ENCODE peak calls at places on chromosomes 11 and 22, in four cellular contexts. H is iris pigment epithelial cell; S is activated T-cell treated with anti-CD3 and anti-CD28 coated beads, Interleukin-2, amount 50 U/mL, for 4 hours; K is neural progenitor cell. N is an unnamed sample.

GRCh38 chr11:3203221-3204043 is 15.2 kb downstream of the MRGPRG start:
- DNase-seq in H (peak; percentile 25), S (no peak), K (peak; percentile 84), N (no peak)

GRCh38 chr11:78476066-78476465 is 58.4 kb upstream of the GAB2 start:
- DNase-seq in H (peak; percentile 9), S (no peak), K (no peak), N (no peak)

GRCh38 chr22:38423512-38424503 is 31.2 kb downstream of the KCNJ4 start:
- DNase-seq in H (no peak), S (no peak), K (no peak), N (no peak)

GRCh38 chr11:36431429-36432092 is 78.5 kb downstream of the TRAF6 start:
- DNase-seq in H (peak; percentile 99), S (peak; percentile 30), K (peak; percentile 10), N (peak; percentile 82)

GRCh38 chr22:25219948-25220442 is 556 bp downstream of the CRYBB2 start:
- DNase-seq in H (no peak), S (no peak), K (no peak), N (no peak)

GRCh38 chr11:66687831-66688281 is 10.2 kb upstream of the RBM4B start:
- DNase-seq in H (no peak), S (no peak), K (no peak), N (no peak)

GRCh38 chr11:108693852-108694251 is 29.0 kb downstream of the DDX10 start:
- DNase-seq in H (peak; percentile 74), S (no peak), K (no peak), N (no peak)

GRCh38 chr11:70811483-70811882 is 413.2 kb downstream of the CTTN start:
- DNase-seq in H (no peak), S (no peak), K (no peak), N (no peak)

GRCh38 chr22:44289429-44290171 is 23.2 kb downstream of the SHISAL1 start:
- DNase-seq in H (no peak), S (no peak), K (peak; percentile 56), N (no peak)

GRCh38 chr11:123543796-123544195 is 110.6 kb downstream of the SCN3B start:
- DNase-seq in H (peak; percentile 59), S (no peak), K (no peak), N (peak; percentile 58)

GRCh38 chr11:2202071-2202899 is 30.7 kb upstream of the TH start:
- DNase-seq in H (no peak), S (no peak), K (no peak), N (peak; percentile 91)

GRCh38 chr22:41382098-41382578 is 396 bp downstream of the TEF start:
- DNase-seq in H (peak; percentile 20), S (peak; percentile 50), K (peak; percentile 90), N (no peak)

GRCh38 chr11:9664276-9665171 is 647 bp downstream of the SWAP70 start:
- DNase-seq in H (peak; percentile 59), S (peak; percentile 10), K (peak; percentile 37), N (no peak)

GRCh38 chr11:8746575-8746974 is 64.0 kb downstream of the RPL27A start:
- DNase-seq in H (no peak), S (no peak), K (no peak), N (no peak)

GRCh38 chr11:64888761-64889511 is 10.5 kb upstream of the EHD1 start:
- DNase-seq in H (peak; percentile 17), S (no peak), K (no peak), N (no peak)

GRCh38 chr11:69361466-69361865 is 67.5 kb downstream of the MYEOV start:
- DNase-seq in H (no peak), S (no peak), K (no peak), N (no peak)

GRCh38 chr22:45743687-45744086 is 72.1 kb downstream of the ATXN10 start:
- DNase-seq in H (no peak), S (no peak), K (no peak), N (peak; percentile 97)

N was measured in PC-9.